ENCODE peak calls at places on chromosomes 3 and 15, in ten cellular contexts. U is GM06990, V is HFFc6, T is Peyer's patch, B is astrocyte of the cerebellum, X is spleen, F is sigmoid colon, J is activated B cell treated with CpG ODN at 0.5 μM for 24 hours, G is GM10248, M is brain microvascular endothelial cell. L is an unnamed sample.

GRCh38 chr15:49415638-49416037 is 7.4 kb upstream of the FGF7 start:
- DNase-seq in T (no peak), F (no peak), X (no peak), B (peak), V (peak), U (no peak), G (no peak), J (no peak), M (peak), L (no peak)

GRCh38 chr15:46616033-46616432 is 981.2 kb downstream of the SQOR start:
- DNase-seq in J (no peak), X (no peak), B (no peak), M (no peak), U (no peak), F (no peak), V (no peak), G (no peak), T (no peak), L (no peak)

GRCh38 chr15:38920966-38921365 is 356.4 kb upstream of the RASGRP1 start:
- DNase-seq in B (no peak), G (no peak), U (no peak), T (no peak), J (no peak), V (no peak), M (no peak), F (no peak), X (no peak), L (no peak)

GRCh38 chr15:71577071-71577470 is 233.3 kb upstream of the NR2E3 start:
- DNase-seq in X (no peak), B (no peak), M (no peak), T (no peak), V (no peak), G (no peak), F (no peak), J (no peak), U (no peak), L (no peak)

GRCh38 chr15:43492266-43492665 is 690 bp downstream of the TP53BP1 start:
- DNase-seq in G (no peak), V (no peak), J (no peak), M (no peak), B (no peak), U (no peak), T (no peak), X (no peak), F (no peak), L (no peak)

GRCh38 chr15:57302640-57303257 is 73.6 kb upstream of the CGNL1 start:
- DNase-seq in M (no peak), J (no peak), V (no peak), U (no peak), G (no peak), B (no peak), F (peak), X (no peak), T (no peak), L (no peak)

GRCh38 chr3:42175841-42176240 is 84.7 kb downstream of the TRAK1 start:
- DNase-seq in B (no peak), U (no peak), J (no peak), X (no peak), M (no peak), V (no peak), F (no peak), T (no peak), G (no peak), L (no peak)

GRCh38 chr15:63638828-63639227 is 41.6 kb downstream of the FBXL22 start:
- DNase-seq in U (no peak), T (no peak), B (no peak), F (no peak), V (no peak), M (no peak), J (no peak), G (no peak), X (no peak), L (no peak)

GRCh38 chr15:56929389-56929788 is 10.9 kb downstream of the TCF12 start:
- DNase-seq in F (no peak), G (no peak), B (no peak), M (peak), X (no peak), V (peak), J (no peak), T (no peak), U (no peak), L (no peak)

GRCh38 chr3:58683001-58683845 is 16.6 kb upstream of the FAM3D start:
- DNase-seq in V (peak), J (no peak), X (no peak), F (no peak), B (no peak), T (no peak), M (peak), U (peak), G (no peak), L (no peak)

GRCh38 chr15:76994001-76994400 is 925 bp upstream of the PSTPIP1 start:
- DNase-seq in J (peak), X (peak), V (no peak), M (no peak), U (no peak), T (peak), B (no peak), F (peak), G (no peak), L (peak)

GRCh38 chr15:52337961-52338535 is 42.4 kb upstream of the MYO5C start:
- DNase-seq in M (no peak), V (no peak), U (no peak), F (no peak), G (no peak), J (no peak), X (no peak), B (no peak), T (no peak), L (no peak)

GRCh38 chr3:132900479-132900878 is 137.7 kb upstream of the TMEM108 start:
- DNase-seq in T (no peak), B (no peak), V (no peak), G (no peak), M (no peak), U (no peak), J (no peak), X (no peak), F (no peak), L (no peak)

GRCh38 chr3:126746395-126747177 is 42.5 kb downstream of the CHCHD6 start:
- DNase-seq in G (no peak), V (peak), J (no peak), B (peak), U (no peak), M (peak), F (no peak), X (no peak), T (no peak), L (no peak)

GRCh38 chr15:101168463-101168824 is 83.4 kb downstream of the CHSY1 start:
- DNase-seq in U (no peak), X (peak), G (no peak), B (no peak), J (no peak), M (no peak), V (no peak), T (no peak), F (peak), L (no peak)

GRCh38 chr3:13770390-13771169 is 109.3 kb downstream of the WNT7A start:
- DNase-seq in M (no peak), T (no peak), B (no peak), U (no peak), V (no peak), X (no peak), J (no peak), F (no peak), G (no peak), L (no peak)

GRCh38 chr15:48834756-48835155 is 23.9 kb upstream of the CEP152 start:
- DNase-seq in T (no peak), F (no peak), X (no peak), V (no peak), U (no peak), B (no peak), J (no peak), M (no peak), G (no peak), L (no peak)

GRCh38 chr3:171028779-171029232 is 2.3 kb upstream of the SLC2A2 start:
- DNase-seq in X (no peak), F (no peak), V (peak), G (no peak), B (peak), U (no peak), T (no peak), J (no peak), M (peak), L (no peak)

GRCh38 chr15:43251185-43251862 is 15.4 kb downstream of the TGM5 start:
- DNase-seq in F (no peak), G (no peak), V (no peak), B (no peak), U (no peak), M (no peak), T (no peak), X (no peak), J (no peak), L (no peak)

GRCh38 chr3:122003112-122003511 is 18.9 kb downstream of the ILDR1 start:
- DNase-seq in B (no peak), J (no peak), F (no peak), T (peak), M (no peak), G (no peak), U (peak), X (no peak), V (no peak), L (no peak)

GRCh38 chr3:12239301-12239700 is 49.6 kb upstream of the PPARG start:
- DNase-seq in U (no peak), F (peak), V (no peak), B (no peak), T (no peak), G (no peak), J (no peak), X (no peak), M (no peak), L (no peak)

GRCh38 chr3:67700596-67700995 is 46.2 kb upstream of the SUCLG2 start:
- DNase-seq in X (no peak), V (no peak), F (no peak), G (no peak), B (no peak), J (no peak), U (no peak), T (no peak), M (no peak), L (no peak)

GRCh38 chr3:30664884-30665283 is 58.5 kb downstream of the TGFBR2 start:
- DNase-seq in J (no peak), V (no peak), X (no peak), F (no peak), T (no peak), G (no peak), U (no peak), M (no peak), B (no peak), L (no peak)

GRCh38 chr3:30664449-30664848 is 58.0 kb downstream of the TGFBR2 start:
- DNase-seq in G (no peak), F (no peak), X (no peak), J (no peak), T (no peak), M (no peak), B (no peak), U (no peak), V (no peak), L (no peak)

GRCh38 chr3:30665539-30665938 is 59.1 kb downstream of the TGFBR2 start:
- DNase-seq in V (no peak), J (no peak), T (no peak), X (no peak), B (no peak), U (no peak), G (no peak), M (no peak), F (no peak), L (no peak)

GRCh38 chr3:30662836-30663235 is 56.4 kb downstream of the TGFBR2 start:
- DNase-seq in X (no peak), B (no peak), F (no peak), V (no peak), J (no peak), M (no peak), T (no peak), G (no peak), U (no peak), L (no peak)

DNA sequence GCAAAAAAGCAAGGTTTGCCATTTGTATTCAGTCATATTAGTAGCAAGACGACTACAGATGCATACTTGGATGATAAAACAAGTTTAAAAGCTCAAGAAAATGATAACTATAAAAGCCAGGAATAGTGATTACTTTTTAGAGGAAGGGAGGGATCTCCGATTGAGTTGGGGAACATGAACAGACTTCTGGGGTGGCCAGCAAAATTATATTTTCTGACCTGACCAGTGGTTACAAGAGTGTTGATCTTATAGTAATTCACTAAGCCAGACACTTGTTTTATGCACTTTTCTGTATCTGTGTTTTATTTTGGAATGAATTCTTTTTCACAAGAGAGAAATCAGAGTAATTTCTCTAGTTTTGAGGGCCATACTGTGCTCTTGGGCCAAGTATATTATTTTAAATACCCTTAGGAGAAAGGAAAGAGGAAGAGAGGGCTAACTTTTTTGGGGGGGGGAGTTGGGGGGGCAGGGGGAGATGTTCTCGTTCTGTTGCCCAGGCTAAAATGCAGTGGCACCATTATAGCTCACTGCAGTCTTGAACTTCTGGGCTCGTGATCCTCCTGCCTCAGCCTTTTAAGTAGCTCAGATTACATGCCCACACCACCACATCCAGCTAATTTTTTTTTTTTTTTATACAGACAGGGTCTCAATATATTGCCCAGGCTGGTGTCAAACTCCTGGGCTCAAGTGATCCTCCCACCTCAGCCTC is 57.3 kb downstream of the TGFBR2 start:
- DNase-seq in F (no peak), B (no peak), J (no peak), M (no peak), U (no peak), G (no peak), X (no peak), V (no peak), T (no peak), L (no peak)
- TF ChIP-seq CTCF in F (no peak), B (no peak), J (no peak), M (no peak), U (no peak), G (no peak), X (no peak), V (no peak), T (no peak), L (no peak)

GRCh38 chr3:14862661-14863230 is 44.0 kb downstream of the FGD5 start:
- DNase-seq in G (no peak), F (no peak), X (peak), B (no peak), T (no peak), J (no peak), V (no peak), M (no peak), U (no peak), L (no peak)

GRCh38 chr3:14862303-14862660 is 43.5 kb downstream of the FGD5 start:
- DNase-seq in X (peak), U (no peak), B (no peak), J (no peak), T (no peak), F (no peak), V (no peak), G (no peak), M (no peak), L (no peak)

GRCh38 chr3:14864131-14864530 is 45.4 kb downstream of the FGD5 start:
- DNase-seq in M (no peak), T (no peak), V (no peak), F (no peak), G (no peak), J (no peak), U (no peak), B (no peak), X (peak), L (no peak)

GRCh38 chr3:14861451-14862302 is 42.9 kb downstream of the FGD5 start:
- DNase-seq in G (no peak), V (no peak), J (no peak), X (peak), F (no peak), B (no peak), U (no peak), M (no peak), T (no peak), L (no peak)

DNA sequence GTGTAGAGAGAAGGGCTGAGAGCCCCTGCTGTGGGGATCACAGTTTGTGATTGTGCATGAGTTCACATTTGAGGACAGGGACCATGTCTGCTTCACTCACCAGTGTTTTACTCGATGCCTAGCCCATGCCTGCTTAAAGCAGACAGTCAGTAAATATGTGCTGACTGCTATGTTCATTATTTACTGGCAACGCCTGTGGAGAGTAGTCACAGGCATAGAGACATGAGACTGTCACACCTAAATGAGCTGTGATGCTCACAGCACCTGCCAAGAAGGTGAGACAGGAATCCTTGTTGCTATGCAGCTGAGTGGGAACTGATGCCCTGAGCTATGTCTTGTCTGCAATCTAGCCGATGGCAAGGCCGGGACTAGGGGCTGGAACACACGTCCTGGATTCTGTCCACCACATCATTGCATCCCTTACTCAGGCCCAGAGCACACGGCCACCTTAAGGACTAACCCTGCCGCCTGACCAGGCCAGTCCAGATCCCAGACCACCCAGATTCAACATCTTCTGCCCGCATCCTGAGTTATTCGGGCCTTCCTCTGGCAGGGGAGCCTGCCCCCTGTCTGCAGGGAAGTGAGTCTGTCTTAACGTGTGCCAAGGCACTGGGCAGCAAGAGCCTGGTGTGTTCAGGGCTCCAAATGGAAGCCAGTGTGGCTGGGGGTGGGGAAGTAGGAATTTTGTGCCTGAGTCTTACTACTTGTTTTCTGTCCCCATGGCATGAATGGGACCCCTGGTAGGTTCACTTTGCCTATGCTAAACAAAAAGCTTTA is 44.8 kb downstream of the FGD5 start:
- DNase-seq in J (no peak), T (no peak), X (peak), M (no peak), G (no peak), V (no peak), F (no peak), B (no peak), U (no peak), L (no peak)
- TF ChIP-seq CTCF in J (no peak), T (no peak), X (peak), M (peak), G (no peak), V (peak), F (no peak), B (peak), U (peak), L (no peak)

GRCh38 chr15:82081904-82082810 is 36.3 kb upstream of the MEX3B start:
- DNase-seq in B (peak), T (no peak), G (no peak), U (no peak), X (no peak), F (no peak), M (peak), J (no peak), V (peak), L (no peak)
- TF ChIP-seq CTCF in B (peak), T (no peak), G (no peak), U (no peak), X (no peak), F (no peak), M (peak), J (no peak), V (peak), L (no peak)

GRCh38 chr3:169769287-169770181 is at the start of gene ACTRT3:
- DNase-seq in V (peak), B (no peak), M (peak), U (peak), X (peak), J (peak), G (peak), T (peak), F (peak), L (peak)
- TF ChIP-seq CTCF in V (no peak), B (no peak), M (no peak), U (peak), X (no peak), J (no peak), G (no peak), T (peak), F (no peak), L (no peak)

GRCh38 chr15:27119695-27120266 is 148.8 kb downstream of the GABRG3 start:
- DNase-seq in T (no peak), V (no peak), F (no peak), J (no peak), B (no peak), M (no peak), G (no peak), U (no peak), X (no peak), L (no peak)
- TF ChIP-seq CTCF in T (no peak), V (no peak), F (no peak), J (no peak), B (no peak), M (no peak), G (no peak), U (no peak), X (no peak), L (no peak)

GRCh38 chr3:151156618-151157216 is 46.3 kb downstream of the GPR171 start:
- DNase-seq in X (no peak), M (peak), F (no peak), U (peak), T (no peak), V (peak), G (peak), J (no peak), B (peak), L (no peak)
- TF ChIP-seq CTCF in X (peak), M (peak), F (no peak), U (peak), T (peak), V (peak), G (peak), J (no peak), B (peak), L (peak)

GRCh38 chr15:45573961-45574629 is 13.1 kb upstream of the BLOC1S6 start:
- DNase-seq in X (no peak), G (no peak), V (no peak), B (no peak), U (no peak), F (no peak), J (no peak), T (no peak), M (no peak), L (peak)
- TF ChIP-seq CTCF in X (no peak), G (no peak), V (peak), B (peak), U (peak), F (no peak), J (no peak), T (peak), M (peak), L (peak)

GRCh38 chr3:106063909-106064308 is 195.1 kb upstream of the CBLB start:
- DNase-seq in F (no peak), B (no peak), G (no peak), M (no peak), X (no peak), T (no peak), V (no peak), J (no peak), U (no peak), L (no peak)

GRCh38 chr3:106068795-106069194 is 200.0 kb upstream of the CBLB start:
- DNase-seq in B (no peak), X (no peak), V (no peak), J (no peak), T (no peak), M (no peak), U (no peak), F (no peak), G (peak), L (no peak)

GRCh38 chr3:106068386-106068785 is 199.6 kb upstream of the CBLB start:
- DNase-seq in V (no peak), M (no peak), B (no peak), T (no peak), J (no peak), G (no peak), U (no peak), F (no peak), X (no peak), L (no peak)

GRCh38 chr3:106067711-106068110 is 198.9 kb upstream of the CBLB start:
- DNase-seq in T (no peak), J (no peak), M (no peak), F (no peak), X (no peak), B (no peak), V (no peak), U (peak), G (no peak), L (no peak)

GRCh38 chr3:106065831-106066230 is 197.0 kb upstream of the CBLB start:
- DNase-seq in X (no peak), M (no peak), F (no peak), J (no peak), U (no peak), G (no peak), B (no peak), T (no peak), V (no peak), L (no peak)
- TF ChIP-seq CTCF in X (no peak), M (no peak), F (no peak), J (no peak), U (no peak), G (no peak), B (no peak), T (no peak), V (no peak), L (no peak)

GRCh38 chr3:7543294-7543693 is 682.4 kb downstream of the GRM7 start:
- DNase-seq in F (no peak), J (no peak), M (no peak), G (no peak), T (no peak), V (no peak), U (no peak), B (no peak), X (no peak), L (no peak)
- TF ChIP-seq CTCF in F (no peak), J (no peak), M (no peak), G (no peak), T (no peak), V (no peak), U (no peak), B (peak), X (no peak), L (no peak)

L was measured in glutamatergic neuron.